ENCODE peak calls at places on chromosomes 5 and 9, in five cellular contexts. K is epithelial cell of esophagus, Y is sigmoid colon, R is PC-3, M is ascending aorta. N is an unnamed sample.

GRCh38 chr5:180344393-180344999 is 8.6 kb downstream of the GFPT2 start:
- DNase-seq in K (no peak), Y (no peak), R (no peak), M (no peak), N (no peak)

GRCh38 chr5:141883184-141883947 is 5.2 kb upstream of the PCDH1 start:
- DNase-seq in K (peak; percentile 48), Y (peak; percentile 71), R (peak; percentile 26), M (no peak), N (no peak)

GRCh38 chr5:139908749-139909148 is 113.1 kb downstream of the PSD2 start:
- DNase-seq in K (peak; percentile 22), Y (peak; percentile 63), R (no peak), M (no peak), N (no peak)

GRCh38 chr5:6158974-6159863 is 219.1 kb downstream of the MED10 start:
- DNase-seq in K (peak; percentile 98), Y (no peak), R (peak; percentile 100), M (no peak), N (peak; percentile 40)

GRCh38 chr9:18268381-18268780 is 205.6 kb upstream of the ADAMTSL1 start:
- DNase-seq in K (peak; percentile 30), Y (no peak), R (peak; percentile 86), M (no peak), N (peak; percentile 42)

GRCh38 chr5:61281686-61282085 is 50.4 kb upstream of the ZSWIM6 start:
- DNase-seq in K (no peak), Y (no peak), R (no peak), M (no peak), N (no peak)

GRCh38 chr5:28117273-28118065 is 1079.1 kb upstream of the CDH9 start:
- DNase-seq in K (peak; percentile 51), Y (no peak), R (no peak), M (no peak), N (no peak)

GRCh38 chr5:87605663-87606062 is 192.9 kb upstream of the CCNH start:
- DNase-seq in K (no peak), Y (no peak), R (no peak), M (no peak), N (no peak)

GRCh38 chr5:26416911-26417310 is 621.5 kb downstream of the CDH9 start:
- DNase-seq in K (no peak), Y (no peak), R (no peak), M (no peak), N (no peak)

GRCh38 chr5:111261610-111262009 is 37.4 kb downstream of the CAMK4 start:
- DNase-seq in K (peak; percentile 39), Y (no peak), R (peak; percentile 31), M (no peak), N (no peak)

GRCh38 chr9:134965421-134965820 is 47.7 kb upstream of the FCN1 start:
- DNase-seq in K (no peak), Y (peak; percentile 35), R (no peak), M (no peak), N (no peak)

GRCh38 chr9:33374634-33375237 is 27.6 kb downstream of the AQP7 start:
- DNase-seq in K (peak; percentile 81), Y (peak; percentile 86), R (peak; percentile 79), M (peak; percentile 24), N (peak; percentile 57)

GRCh38 chr5:98941131-98941883 is 12.5 kb upstream of the CHD1 start:
- DNase-seq in K (peak; percentile 47), Y (no peak), R (no peak), M (no peak), N (no peak)

GRCh38 chr5:116626272-116626723 is 51.7 kb upstream of the SEMA6A start:
- DNase-seq in K (peak; percentile 74), Y (peak; percentile 92), R (no peak), M (peak; percentile 10), N (peak; percentile 70)

GRCh38 chr5:15702102-15702501 is 202.1 kb downstream of the FBXL7 start:
- DNase-seq in K (peak; percentile 53), Y (no peak), R (no peak), M (no peak), N (no peak)

GRCh38 chr9:35861161-35861897 is 8.9 kb downstream of the OR13J1 start:
- DNase-seq in K (no peak), Y (peak; percentile 30), R (no peak), M (no peak), N (no peak)

GRCh38 chr9:13113751-13114150 is 165.7 kb downstream of the MPDZ start:
- DNase-seq in K (peak; percentile 36), Y (no peak), R (peak; percentile 14), M (no peak), N (no peak)

GRCh38 chr9:4382722-4383317 is 83.0 kb upstream of the GLIS3 start:
- DNase-seq in K (peak; percentile 54), Y (no peak), R (peak; percentile 50), M (no peak), N (peak; percentile 20)

GRCh38 chr5:11105706-11106105 is 344.7 kb upstream of the DAP start:
- DNase-seq in K (no peak), Y (no peak), R (no peak), M (no peak), N (no peak)

GRCh38 chr5:11104543-11105151 is 343.6 kb upstream of the DAP start:
- DNase-seq in K (no peak), Y (no peak), R (no peak), M (no peak), N (no peak)

DNA sequence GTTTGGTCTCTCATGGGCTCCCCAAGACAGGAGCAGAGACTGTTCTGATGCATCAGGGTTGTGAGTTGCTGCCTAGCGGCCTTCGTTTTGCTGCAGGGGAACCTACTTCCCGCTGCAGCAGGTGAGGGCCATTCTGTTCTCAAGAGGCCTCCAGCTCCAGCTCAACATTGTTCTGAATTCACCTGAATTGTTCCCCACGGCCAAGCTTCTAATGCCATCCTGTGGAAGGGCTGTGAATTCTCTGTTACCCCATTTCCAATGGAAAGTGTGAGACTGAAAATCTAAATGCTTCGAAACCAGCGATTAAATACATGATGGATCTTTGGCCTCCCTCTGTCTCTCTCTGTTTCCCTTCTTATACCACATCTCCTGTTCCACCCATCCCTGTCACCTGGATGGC is 349.1 kb upstream of the DAP start:
- DNase-seq in K (no peak), Y (no peak), R (peak; percentile 38), M (no peak), N (no peak)
- TF ChIP-seq CTCF in K (no peak), Y (no peak), R (peak; percentile 52), M (no peak), N (peak; percentile 12)

GRCh38 chr9:101569736-101570501 is 24.9 kb downstream of the PPP3R2 start:
- DNase-seq in K (no peak), Y (no peak), R (no peak), M (no peak), N (no peak)

GRCh38 chr9:101567725-101567993 is 27.1 kb downstream of the PPP3R2 start:
- DNase-seq in K (no peak), Y (no peak), R (no peak), M (no peak), N (no peak)

GRCh38 chr9:101564252-101564651 is 30.5 kb downstream of the PPP3R2 start:
- DNase-seq in K (no peak), Y (no peak), R (no peak), M (no peak), N (no peak)

GRCh38 chr9:101571114-101571513 is 23.7 kb downstream of the PPP3R2 start:
- DNase-seq in K (no peak), Y (no peak), R (no peak), M (no peak), N (no peak)

DNA sequence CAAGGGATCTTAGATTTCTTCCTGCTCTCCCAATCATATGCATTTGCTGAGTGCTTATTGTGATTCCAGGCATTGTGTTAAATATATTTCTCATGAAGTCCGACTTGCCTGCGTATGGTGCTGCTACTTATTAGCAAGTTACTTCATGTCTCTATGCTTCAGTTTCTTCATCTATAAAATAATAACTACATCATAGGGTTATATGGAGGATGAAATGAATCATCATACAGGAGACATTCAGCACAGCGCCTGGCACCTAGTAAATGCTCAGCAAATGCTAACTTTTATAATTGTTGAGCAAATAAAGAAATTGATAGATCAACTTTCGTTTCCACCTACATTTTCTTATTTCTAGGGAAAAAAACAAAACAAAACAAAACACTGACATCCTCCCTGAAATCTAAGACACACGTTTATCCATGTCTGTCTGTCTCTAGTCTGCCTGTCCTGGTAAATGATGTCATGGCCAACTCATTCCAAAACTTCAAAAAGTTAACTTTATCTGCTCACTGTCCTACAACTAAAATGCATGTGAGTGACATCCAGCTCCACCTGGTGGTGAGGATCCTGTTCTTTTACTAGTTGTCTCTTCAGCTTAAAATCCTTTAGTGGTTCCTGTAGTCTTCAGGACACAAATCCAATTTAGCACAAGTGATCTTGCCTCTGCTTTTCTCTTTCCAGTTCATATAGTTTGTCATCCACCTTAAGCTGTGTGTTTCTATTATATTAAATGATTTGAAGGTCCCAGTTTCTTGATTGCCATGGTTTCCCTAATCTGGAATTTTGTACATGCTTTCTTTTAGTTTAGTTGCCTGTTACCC is 27.7 kb downstream of the PPP3R2 start:
- DNase-seq in K (peak; percentile 62), Y (no peak), R (peak; percentile 59), M (no peak), N (peak; percentile 19)
- TF ChIP-seq CTCF in K (peak; percentile 68), Y (no peak), R (peak; percentile 68), M (peak; percentile 12), N (peak; percentile 60)

GRCh38 chr5:78964889-78965288 is 20.2 kb downstream of the ARSB start:
- DNase-seq in K (peak; percentile 78), Y (no peak), R (peak; percentile 64), M (no peak), N (peak; percentile 78)
- TF ChIP-seq CTCF in K (peak; percentile 57), Y (peak; percentile 51), R (peak; percentile 68), M (peak; percentile 50), N (peak; percentile 45)

DNA sequence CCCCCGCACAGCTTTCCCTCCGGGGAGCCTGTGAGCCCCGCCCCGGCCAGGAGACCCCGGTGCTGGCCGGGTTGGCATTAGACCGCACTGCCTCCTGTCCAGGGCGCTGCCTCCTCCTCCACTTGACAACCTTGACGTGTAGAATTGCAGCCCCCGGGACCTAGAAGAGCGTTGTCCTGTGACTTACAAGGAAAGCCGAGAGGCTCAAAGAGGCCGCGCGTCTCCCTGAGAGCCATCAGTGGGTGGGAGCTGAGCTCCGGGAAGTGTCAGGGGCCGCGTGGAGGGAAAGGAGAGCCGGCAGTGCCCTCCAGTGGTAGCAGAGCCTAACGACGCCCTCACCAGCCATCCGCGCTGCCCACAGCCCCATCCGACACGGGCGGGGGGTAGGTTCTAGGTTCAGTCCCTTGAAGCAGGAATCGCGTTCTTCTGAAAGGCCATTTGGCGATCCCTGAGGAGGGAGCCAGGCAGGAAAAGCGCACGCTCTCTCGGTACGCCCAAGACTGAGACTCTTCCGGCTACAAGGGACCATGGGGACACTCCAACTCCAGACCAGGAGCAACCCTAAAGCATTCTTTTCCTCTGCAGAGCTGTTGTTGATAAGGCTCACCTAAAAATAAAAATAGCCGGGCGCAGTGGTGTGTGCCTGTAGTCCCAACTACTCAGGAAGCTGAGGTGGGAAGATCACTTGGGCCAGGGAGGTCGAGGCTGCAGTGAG is 40.6 kb upstream of the SAP30L start:
- DNase-seq in K (peak; percentile 68), Y (peak; percentile 90), R (peak; percentile 80), M (peak; percentile 28), N (peak; percentile 36)
- TF ChIP-seq CTCF in K (peak; percentile 86), Y (peak; percentile 80), R (peak; percentile 74), M (peak; percentile 92), N (peak; percentile 79)

DNA sequence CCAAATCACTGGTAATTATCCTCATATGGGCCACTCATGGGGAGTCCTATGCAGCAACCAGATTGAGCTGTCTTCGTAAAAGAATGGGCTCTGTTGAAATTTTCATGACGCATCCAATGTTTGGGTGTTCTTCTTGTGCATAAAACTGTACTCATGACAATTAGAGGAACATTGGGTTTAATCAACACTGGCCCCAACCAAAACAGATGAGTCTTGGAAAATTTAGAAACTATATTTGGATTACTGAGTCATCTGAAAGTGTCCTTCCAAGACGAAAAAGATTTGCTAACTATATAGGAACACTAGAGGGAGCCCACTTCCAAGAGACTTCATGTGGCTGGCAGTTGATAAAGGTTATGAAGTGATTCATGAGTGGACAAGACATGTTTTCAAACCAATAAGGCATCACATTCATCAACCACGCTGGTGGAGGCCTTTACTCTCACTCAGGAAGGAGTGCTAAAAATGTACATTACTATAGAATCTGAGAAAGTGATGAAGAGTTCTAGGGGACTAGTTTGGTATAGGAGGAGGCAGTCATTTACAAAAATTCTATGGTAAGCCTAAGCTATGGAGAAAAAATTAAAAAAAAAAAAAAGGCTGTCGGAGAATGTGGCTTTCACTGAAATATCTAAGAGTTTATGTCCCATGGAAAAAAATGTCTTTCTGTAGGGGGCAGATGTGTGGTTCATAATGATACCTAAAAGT is 313.5 kb downstream of the PRDM9 start:
- DNase-seq in K (peak; percentile 71), Y (no peak), R (peak; percentile 84), M (no peak), N (no peak)
- TF ChIP-seq CTCF in K (peak; percentile 54), Y (no peak), R (peak; percentile 87), M (no peak), N (peak; percentile 41)